ENCODE peak calls at places on chromosomes 7 and 10, in nine cellular contexts. One of them, this sample, is unnamed.

GRCh38 chr10:119701861-119702260 is 24.0 kb upstream of the INPP5F start:
- DNase-seq in activated CD8-positive, alpha-beta memory T cell treated with anti-CD3 and anti-CD28 coated beads, Interleukin-2, amount 50 U/mL, for 4 hours: no peak
- DNase-seq in GM13977: no peak
- DNase-seq in neural crest cell: no peak
- DNase-seq in retinal pigment epithelial cell: peak; percentile 84
- DNase-seq in endothelial cell: no peak
- DNase-seq in fibroblast of pulmonary artery: peak; percentile 38
- DNase-seq in Kasumi-1: no peak
- DNase-seq in NCI-H1930: no peak
- DNase-seq in this sample: no peak

GRCh38 chr10:71263376-71263775 is 51.0 kb downstream of the UNC5B start:
- DNase-seq in activated CD8-positive, alpha-beta memory T cell treated with anti-CD3 and anti-CD28 coated beads, Interleukin-2, amount 50 U/mL, for 4 hours: no peak
- DNase-seq in GM13977: no peak
- DNase-seq in neural crest cell: no peak
- DNase-seq in retinal pigment epithelial cell: no peak
- DNase-seq in endothelial cell: peak; percentile 61
- DNase-seq in fibroblast of pulmonary artery: peak; percentile 53
- DNase-seq in Kasumi-1: no peak
- DNase-seq in NCI-H1930: no peak
- DNase-seq in this sample: no peak

GRCh38 chr7:157299613-157300405 is 37.0 kb upstream of the DNAJB6 start:
- DNase-seq in activated CD8-positive, alpha-beta memory T cell treated with anti-CD3 and anti-CD28 coated beads, Interleukin-2, amount 50 U/mL, for 4 hours: peak; percentile 35
- DNase-seq in GM13977: no peak
- DNase-seq in neural crest cell: no peak
- DNase-seq in retinal pigment epithelial cell: no peak
- DNase-seq in endothelial cell: no peak
- DNase-seq in fibroblast of pulmonary artery: no peak
- DNase-seq in Kasumi-1: peak; percentile 91
- DNase-seq in NCI-H1930: no peak
- DNase-seq in this sample: no peak

GRCh38 chr10:3654496-3654895 is 130.5 kb downstream of the KLF6 start:
- DNase-seq in activated CD8-positive, alpha-beta memory T cell treated with anti-CD3 and anti-CD28 coated beads, Interleukin-2, amount 50 U/mL, for 4 hours: no peak
- DNase-seq in GM13977: no peak
- DNase-seq in neural crest cell: no peak
- DNase-seq in retinal pigment epithelial cell: no peak
- DNase-seq in endothelial cell: no peak
- DNase-seq in fibroblast of pulmonary artery: peak; percentile 23
- DNase-seq in Kasumi-1: no peak
- DNase-seq in NCI-H1930: no peak
- DNase-seq in this sample: no peak

GRCh38 chr10:23314835-23315239 is 29.8 kb downstream of the C10orf67 start:
- DNase-seq in activated CD8-positive, alpha-beta memory T cell treated with anti-CD3 and anti-CD28 coated beads, Interleukin-2, amount 50 U/mL, for 4 hours: peak; percentile 35
- DNase-seq in GM13977: peak; percentile 39
- DNase-seq in neural crest cell: peak; percentile 57
- DNase-seq in retinal pigment epithelial cell: peak; percentile 62
- DNase-seq in endothelial cell: peak; percentile 55
- DNase-seq in fibroblast of pulmonary artery: peak; percentile 90
- DNase-seq in Kasumi-1: peak; percentile 93
- DNase-seq in NCI-H1930: peak; percentile 2
- DNase-seq in this sample: peak; percentile 60

GRCh38 chr7:115015619-115016018 is 93.7 kb downstream of the MDFIC start:
- DNase-seq in activated CD8-positive, alpha-beta memory T cell treated with anti-CD3 and anti-CD28 coated beads, Interleukin-2, amount 50 U/mL, for 4 hours: no peak
- DNase-seq in GM13977: no peak
- DNase-seq in neural crest cell: no peak
- DNase-seq in retinal pigment epithelial cell: peak; percentile 64
- DNase-seq in endothelial cell: no peak
- DNase-seq in fibroblast of pulmonary artery: peak; percentile 65
- DNase-seq in Kasumi-1: no peak
- DNase-seq in NCI-H1930: no peak
- DNase-seq in this sample: no peak

GRCh38 chr10:104034401-104035053 is 51.2 kb downstream of the COL17A1 start:
- DNase-seq in activated CD8-positive, alpha-beta memory T cell treated with anti-CD3 and anti-CD28 coated beads, Interleukin-2, amount 50 U/mL, for 4 hours: no peak
- DNase-seq in GM13977: peak; percentile 7
- DNase-seq in neural crest cell: no peak
- DNase-seq in retinal pigment epithelial cell: no peak
- DNase-seq in endothelial cell: no peak
- DNase-seq in fibroblast of pulmonary artery: no peak
- DNase-seq in Kasumi-1: no peak
- DNase-seq in NCI-H1930: no peak
- DNase-seq in this sample: no peak

GRCh38 chr10:75375828-75376227 is 25.7 kb downstream of the ZNF503 start:
- DNase-seq in activated CD8-positive, alpha-beta memory T cell treated with anti-CD3 and anti-CD28 coated beads, Interleukin-2, amount 50 U/mL, for 4 hours: no peak
- DNase-seq in GM13977: peak; percentile 36
- DNase-seq in neural crest cell: no peak
- DNase-seq in retinal pigment epithelial cell: no peak
- DNase-seq in endothelial cell: no peak
- DNase-seq in fibroblast of pulmonary artery: no peak
- DNase-seq in Kasumi-1: peak; percentile 75
- DNase-seq in NCI-H1930: no peak
- DNase-seq in this sample: no peak

GRCh38 chr7:149799397-149800168 is 26.2 kb upstream of the ZNF467 start:
- DNase-seq in activated CD8-positive, alpha-beta memory T cell treated with anti-CD3 and anti-CD28 coated beads, Interleukin-2, amount 50 U/mL, for 4 hours: peak; percentile 66
- DNase-seq in GM13977: peak; percentile 83
- DNase-seq in neural crest cell: no peak
- DNase-seq in retinal pigment epithelial cell: no peak
- DNase-seq in endothelial cell: peak; percentile 69
- DNase-seq in fibroblast of pulmonary artery: peak; percentile 12
- DNase-seq in Kasumi-1: peak; percentile 18
- DNase-seq in NCI-H1930: peak; percentile 53
- DNase-seq in this sample: no peak

GRCh38 chr7:54859066-54859465 is 100.1 kb upstream of the SEC61G start:
- DNase-seq in activated CD8-positive, alpha-beta memory T cell treated with anti-CD3 and anti-CD28 coated beads, Interleukin-2, amount 50 U/mL, for 4 hours: no peak
- DNase-seq in GM13977: no peak
- DNase-seq in neural crest cell: no peak
- DNase-seq in retinal pigment epithelial cell: no peak
- DNase-seq in endothelial cell: no peak
- DNase-seq in fibroblast of pulmonary artery: peak; percentile 59
- DNase-seq in Kasumi-1: no peak
- DNase-seq in NCI-H1930: no peak
- DNase-seq in this sample: no peak

GRCh38 chr10:103763374-103764202 is 91.8 kb downstream of the SH3PXD2A start:
- DNase-seq in activated CD8-positive, alpha-beta memory T cell treated with anti-CD3 and anti-CD28 coated beads, Interleukin-2, amount 50 U/mL, for 4 hours: no peak
- DNase-seq in GM13977: no peak
- DNase-seq in neural crest cell: no peak
- DNase-seq in retinal pigment epithelial cell: no peak
- DNase-seq in endothelial cell: no peak
- DNase-seq in fibroblast of pulmonary artery: peak; percentile 20
- DNase-seq in Kasumi-1: peak; percentile 97
- DNase-seq in NCI-H1930: no peak
- DNase-seq in this sample: no peak

GRCh38 chr10:21078410-21079329 is 181.6 kb upstream of the NEBL start:
- DNase-seq in activated CD8-positive, alpha-beta memory T cell treated with anti-CD3 and anti-CD28 coated beads, Interleukin-2, amount 50 U/mL, for 4 hours: no peak
- DNase-seq in GM13977: peak; percentile 21
- DNase-seq in neural crest cell: peak; percentile 70
- DNase-seq in retinal pigment epithelial cell: peak; percentile 30
- DNase-seq in endothelial cell: peak; percentile 68
- DNase-seq in fibroblast of pulmonary artery: peak; percentile 87
- DNase-seq in Kasumi-1: peak; percentile 92
- DNase-seq in NCI-H1930: peak; percentile 6
- DNase-seq in this sample: peak; percentile 69

GRCh38 chr10:16423599-16423998 is 13.2 kb upstream of the PTER start:
- DNase-seq in activated CD8-positive, alpha-beta memory T cell treated with anti-CD3 and anti-CD28 coated beads, Interleukin-2, amount 50 U/mL, for 4 hours: no peak
- DNase-seq in GM13977: no peak
- DNase-seq in neural crest cell: no peak
- DNase-seq in retinal pigment epithelial cell: no peak
- DNase-seq in endothelial cell: no peak
- DNase-seq in fibroblast of pulmonary artery: no peak
- DNase-seq in Kasumi-1: no peak
- DNase-seq in NCI-H1930: no peak
- DNase-seq in this sample: no peak

GRCh38 chr10:52644678-52645434 is 127.7 kb downstream of the MBL2 start:
- DNase-seq in activated CD8-positive, alpha-beta memory T cell treated with anti-CD3 and anti-CD28 coated beads, Interleukin-2, amount 50 U/mL, for 4 hours: no peak
- DNase-seq in GM13977: peak; percentile 19
- DNase-seq in neural crest cell: peak; percentile 50
- DNase-seq in retinal pigment epithelial cell: peak; percentile 6
- DNase-seq in endothelial cell: peak; percentile 47
- DNase-seq in fibroblast of pulmonary artery: peak; percentile 75
- DNase-seq in Kasumi-1: peak; percentile 84
- DNase-seq in NCI-H1930: no peak
- DNase-seq in this sample: peak; percentile 35

GRCh38 chr10:93421426-93421825 is 60.7 kb downstream of the MYOF start:
- DNase-seq in activated CD8-positive, alpha-beta memory T cell treated with anti-CD3 and anti-CD28 coated beads, Interleukin-2, amount 50 U/mL, for 4 hours: no peak
- DNase-seq in GM13977: no peak
- DNase-seq in neural crest cell: no peak
- DNase-seq in retinal pigment epithelial cell: no peak
- DNase-seq in endothelial cell: no peak
- DNase-seq in fibroblast of pulmonary artery: no peak
- DNase-seq in Kasumi-1: no peak
- DNase-seq in NCI-H1930: no peak
- DNase-seq in this sample: no peak

GRCh38 chr10:97574374-97575100 is 2.0 kb downstream of the ANKRD2 start:
- DNase-seq in activated CD8-positive, alpha-beta memory T cell treated with anti-CD3 and anti-CD28 coated beads, Interleukin-2, amount 50 U/mL, for 4 hours: no peak
- DNase-seq in GM13977: no peak
- DNase-seq in neural crest cell: no peak
- DNase-seq in retinal pigment epithelial cell: peak; percentile 91
- DNase-seq in endothelial cell: no peak
- DNase-seq in fibroblast of pulmonary artery: peak; percentile 72
- DNase-seq in Kasumi-1: no peak
- DNase-seq in NCI-H1930: no peak
- DNase-seq in this sample: peak; percentile 92